ENCODE peak calls at places on chromosomes 12 and 14, in five cellular contexts. N is heart left ventricle, A is WERI-Rb-1, P is A549, Y is kidney epithelial cell. D is an unnamed sample.

GRCh38 chr14:77141592-77142288 is at the start of gene ZDHHC22:
- DNase-seq in N (no peak), A (peak; percentile 63), P (peak; percentile 36), Y (no peak), D (no peak)

GRCh38 chr14:104140463-104141331 is 2.3 kb downstream of the KIF26A start:
- DNase-seq in N (peak; percentile 31), A (peak; percentile 7), P (no peak), Y (no peak), D (no peak)

GRCh38 chr14:93212432-93212831 is 5.4 kb downstream of the UBR7 start:
- DNase-seq in N (no peak), A (no peak), P (no peak), Y (no peak), D (no peak)

GRCh38 chr12:67671419-67671818 is 22.9 kb downstream of the DYRK2 start:
- DNase-seq in N (no peak), A (no peak), P (no peak), Y (no peak), D (peak; percentile 79)

GRCh38 chr12:92597118-92597517 is 105.7 kb upstream of the PLEKHG7 start:
- DNase-seq in N (no peak), A (no peak), P (no peak), Y (no peak), D (no peak)

GRCh38 chr12:67482751-67483661 is 165.5 kb upstream of the DYRK2 start:
- DNase-seq in N (peak; percentile 84), A (no peak), P (no peak), Y (peak; percentile 21), D (peak; percentile 22)

GRCh38 chr14:38737657-38738056 is 365.4 kb downstream of the SEC23A start:
- DNase-seq in N (no peak), A (no peak), P (no peak), Y (no peak), D (no peak)

GRCh38 chr12:51901881-51902280 is 5.4 kb upstream of the ACVRL1 start:
- DNase-seq in N (no peak), A (no peak), P (no peak), Y (no peak), D (no peak)

GRCh38 chr12:22231836-22232235 is 102.7 kb downstream of the ST8SIA1 start:
- DNase-seq in N (no peak), A (no peak), P (peak; percentile 3), Y (no peak), D (no peak)

GRCh38 chr12:27969901-27970390 is 2.6 kb downstream of the PTHLH start:
- DNase-seq in N (peak; percentile 65), A (peak; percentile 66), P (peak; percentile 47), Y (no peak), D (peak; percentile 58)

GRCh38 chr12:11981174-11981733 is 89.5 kb upstream of the BCL2L14 start:
- DNase-seq in N (no peak), A (no peak), P (no peak), Y (no peak), D (peak; percentile 7)

GRCh38 chr12:52581066-52581465 is 7.4 kb upstream of the KRT74 start:
- DNase-seq in N (no peak), A (no peak), P (no peak), Y (no peak), D (no peak)

GRCh38 chr14:69708586-69709169 is 58.3 kb upstream of the SRSF5 start:
- DNase-seq in N (no peak), A (peak; percentile 90), P (no peak), Y (no peak), D (no peak)
- TF ChIP-seq CTCF in N (no peak), A (peak; percentile 77), P (peak; percentile 35), Y (peak; percentile 33), D (peak; percentile 18)

GRCh38 chr12:131222271-131223139 is 268.8 kb downstream of the ADGRD1 start:
- DNase-seq in N (no peak), A (no peak), P (no peak), Y (peak; percentile 12), D (no peak)
- H3K4me3 ChIP-seq in N (no peak overlapping the region), A (no peak overlapping the region), P (no peak overlapping the region), Y (no peak overlapping the region), D (no peak overlapping the region)

DNA sequence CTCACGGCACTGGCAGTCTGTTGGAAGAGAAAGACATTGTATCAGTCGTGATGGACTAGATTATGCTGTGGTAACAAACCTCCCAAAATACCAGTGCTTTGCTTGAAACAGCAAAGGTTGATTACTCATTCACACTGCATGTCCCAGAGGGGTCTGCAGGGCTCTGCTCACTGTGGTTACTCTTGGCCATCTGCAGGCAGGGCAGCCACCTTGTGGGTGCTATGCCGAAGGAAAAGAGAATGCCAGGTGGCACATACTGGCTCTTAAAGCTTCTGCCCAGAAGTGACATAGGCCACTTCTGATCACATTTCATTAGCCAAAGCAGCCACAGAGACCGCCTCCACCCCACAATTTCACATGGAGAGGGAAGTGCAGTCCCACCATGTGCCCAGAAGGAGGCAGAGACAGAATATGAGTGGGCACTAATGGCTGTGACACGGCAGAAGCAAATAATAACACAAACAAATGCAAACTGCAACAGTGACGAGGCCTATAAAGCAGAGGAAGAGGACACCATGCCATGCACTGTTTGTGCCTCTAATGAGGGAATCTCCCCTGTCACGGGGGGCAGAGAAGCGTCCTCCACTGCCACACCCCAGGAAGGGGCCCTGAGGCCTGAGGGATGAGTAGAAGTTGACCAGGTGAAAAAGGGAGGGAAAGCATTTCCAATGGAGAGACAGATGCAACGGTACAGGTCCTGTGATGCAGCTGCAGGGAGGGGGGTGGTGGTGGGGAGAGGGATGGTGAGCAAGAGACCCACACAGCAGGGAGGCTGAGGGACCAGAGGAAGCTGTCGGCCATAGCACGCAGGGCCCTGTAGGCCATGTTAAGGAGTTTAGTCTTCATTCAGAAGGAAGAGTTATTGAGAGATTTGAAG is 51.7 kb upstream of the KICS2 start:
- DNase-seq in N (no peak), A (peak; percentile 55), P (peak; percentile 27), Y (no peak), D (peak; percentile 18)
- TF ChIP-seq CTCF in N (no peak), A (peak; percentile 72), P (no peak), Y (peak; percentile 35), D (peak; percentile 53)

DNA sequence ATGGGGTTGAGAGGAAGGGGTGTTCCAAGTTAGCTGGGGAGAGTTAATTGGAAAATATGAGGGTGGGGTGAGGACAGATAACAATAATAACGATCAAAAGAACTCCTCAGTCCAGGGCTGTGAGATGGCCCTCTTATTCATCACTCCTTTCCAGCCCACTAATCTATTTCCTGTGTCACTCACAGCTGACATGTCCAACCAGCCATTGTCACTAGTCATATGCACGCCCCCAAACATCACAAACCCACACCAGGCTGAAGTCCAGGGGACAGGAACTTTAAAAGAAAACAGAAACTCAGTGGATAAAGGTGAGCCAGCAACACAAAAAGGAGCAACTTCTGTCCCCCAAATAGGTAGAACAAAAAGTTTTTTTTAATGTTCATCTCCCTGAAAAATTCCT is 910 bp downstream of the CALCOCO1 start:
- DNase-seq in N (no peak), A (no peak), P (no peak), Y (no peak), D (no peak)
- H3K4me3 ChIP-seq in N (peak overlapping the region; percentile 97), A (no peak overlapping the region), P (peak overlapping the region; percentile 64), Y (peak overlapping the region; percentile 74), D (peak overlapping the region; percentile 97)

GRCh38 chr14:80784824-80785223 is 156.7 kb downstream of the CEP128 start:
- DNase-seq in N (no peak), A (no peak), P (no peak), Y (no peak), D (peak; percentile 34)
- TF ChIP-seq CTCF in N (no peak), A (no peak), P (no peak), Y (no peak), D (no peak)

GRCh38 chr12:53862831-53863230 is 75.8 kb upstream of the HOXC13 start:
- DNase-seq in N (no peak), A (no peak), P (no peak), Y (no peak), D (peak; percentile 12)
- H3K4me3 ChIP-seq in N (no peak overlapping the region), A (no peak overlapping the region), P (no peak overlapping the region), Y (no peak overlapping the region), D (no peak overlapping the region)

DNA sequence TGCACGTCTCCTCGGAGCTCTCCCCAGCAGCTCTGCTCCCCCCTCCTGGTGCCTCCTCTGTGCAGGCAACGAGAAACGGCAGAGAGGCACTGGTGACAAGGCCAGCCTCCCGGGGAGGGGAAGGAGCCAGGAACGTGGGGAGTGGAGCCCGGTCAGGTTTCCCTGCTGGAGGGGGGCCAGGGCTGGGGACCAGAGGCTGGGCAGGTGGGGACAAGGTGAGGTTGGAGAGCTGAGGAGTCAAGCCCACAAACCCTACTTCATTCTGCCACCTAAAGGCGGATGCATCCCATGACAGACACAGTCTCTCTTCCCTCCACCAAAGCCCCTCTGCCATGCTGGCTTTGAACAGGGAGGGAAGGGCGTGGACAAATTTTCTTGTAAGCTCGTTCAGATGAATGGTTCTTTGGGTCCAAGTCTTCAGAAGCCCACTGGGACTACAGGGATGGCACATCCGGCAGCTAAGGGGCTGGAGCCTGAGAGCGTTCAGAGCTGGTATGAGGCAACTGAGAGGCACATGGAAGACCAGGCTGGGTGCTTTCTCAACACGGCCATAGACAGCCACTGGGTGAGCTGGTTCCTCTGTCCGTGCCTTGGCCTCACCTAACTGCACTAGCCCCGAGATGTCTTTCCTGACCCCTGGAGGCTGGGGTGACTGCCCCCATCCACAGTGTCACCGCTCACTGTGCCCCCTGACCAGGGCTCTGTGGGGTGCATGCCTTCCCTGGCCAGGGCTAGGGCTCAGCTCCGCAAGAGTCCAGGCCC is 105.9 kb downstream of the RBM19 start:
- DNase-seq in N (peak; percentile 47), A (peak; percentile 68), P (no peak), Y (no peak), D (no peak)
- TF ChIP-seq CTCF in N (no peak), A (peak; percentile 80), P (no peak), Y (no peak), D (no peak)

GRCh38 chr12:48352157-48352775 is 1.5 kb upstream of the ZNF641 start:
- DNase-seq in N (no peak), A (no peak), P (no peak), Y (no peak), D (no peak)
- H3K4me3 ChIP-seq in N (peak overlapping the region; percentile 78), A (no peak overlapping the region), P (no peak overlapping the region), Y (no peak overlapping the region), D (no peak overlapping the region)